ENCODE peak calls at places on chromosomes 1 and 21, in seven cellular contexts. N is tibial nerve; L is left lung; C is NCI-H2029 treated with DMSO at 0.1 percent for 48 hours; M is activated CD8-positive, alpha-beta memory T cell treated with anti-CD3 and anti-CD28 coated beads, Interleukin-2, amount 50 U/mL, for 48 hours; H is stimulated activated CD8-positive, alpha-beta memory T cell treated with anti-CD3 and anti-CD28 coated beads, Interleukin-2, amount 100 ng/mL, for 1 hour; Z is CD8-positive, alpha-beta memory T cell. G is an unnamed sample.

GRCh38 chr21:16058896-16059295 is 329.1 kb downstream of the USP25 start:
- DNase-seq in M (no peak), C (no peak), Z (no peak), N (no peak), L (no peak), H (no peak), G (no peak)

GRCh38 chr1:41955461-41956159 is 36.9 kb upstream of the HIVEP3 start:
- DNase-seq in N (no peak), H (no peak), L (no peak), C (no peak), Z (no peak), M (no peak), G (peak; percentile 68)

GRCh38 chr1:14945132-14946010 is 208.2 kb upstream of the TMEM51 start:
- DNase-seq in H (no peak), N (no peak), M (no peak), L (peak; percentile 54), Z (no peak), C (no peak), G (no peak)

GRCh38 chr1:211684791-211685190 is 9.4 kb upstream of the NEK2 start:
- DNase-seq in N (no peak), C (no peak), M (no peak), L (no peak), H (no peak), Z (no peak), G (no peak)

GRCh38 chr1:53634571-53634979 is 104.4 kb downstream of the GLIS1 start:
- DNase-seq in M (peak; percentile 36), Z (no peak), N (no peak), C (no peak), H (no peak), L (no peak), G (no peak)

GRCh38 chr21:42533306-42533962 is 19.8 kb downstream of the SLC37A1 start:
- DNase-seq in M (peak; percentile 46), H (no peak), C (no peak), N (no peak), Z (no peak), L (peak; percentile 27), G (no peak)

GRCh38 chr1:201223852-201224670 is 33.4 kb downstream of the IGFN1 start:
- DNase-seq in Z (no peak), N (no peak), C (no peak), L (peak; percentile 21), M (no peak), H (no peak), G (no peak)

GRCh38 chr1:241675983-241676382 is 23.9 kb downstream of the WDR64 start:
- DNase-seq in Z (no peak), L (no peak), N (no peak), H (no peak), M (no peak), C (no peak), G (no peak)

GRCh38 chr21:26708223-26708800 is 135.2 kb upstream of the CYYR1 start:
- DNase-seq in L (no peak), M (no peak), N (no peak), C (no peak), H (no peak), Z (no peak), G (no peak)

G was measured in DMS153.